ENCODE peak calls at places on chromosome 20, in four cellular contexts. H, O, M and L are unnamed samples.

GRCh38 chr20:4076671-4077070 is 61.3 kb upstream of the RNF24 start:
- DNase-seq in M (peak), H (peak), O (no peak), L (no peak)

GRCh38 chr20:43309266-43309665 is 119.6 kb upstream of the PTPRT start:
- DNase-seq in M (no peak), O (no peak), H (no peak), L (no peak)

GRCh38 chr20:49636447-49636846 is 68.5 kb upstream of the PTGIS start:
- DNase-seq in M (no peak), H (no peak), O (peak), L (no peak)

GRCh38 chr20:20233041-20233514 is 134.8 kb upstream of the INSM1 start:
- DNase-seq in H (peak), O (no peak), M (no peak), L (no peak)

GRCh38 chr20:44204156-44204831 is 6.3 kb downstream of the OSER1 start:
- DNase-seq in O (no peak), H (peak), M (peak), L (no peak)

GRCh38 chr20:36299459-36299858 is 6.7 kb upstream of the DLGAP4 start:
- DNase-seq in H (no peak), O (no peak), M (no peak), L (no peak)

GRCh38 chr20:64076061-64076997 is 3.0 kb downstream of the RGS19 start:
- DNase-seq in O (peak), H (no peak), M (no peak), L (no peak)

GRCh38 chr20:9143926-9144325 is 75.0 kb downstream of the PLCB4 start:
- DNase-seq in M (no peak), H (peak), O (no peak), L (no peak)

GRCh38 chr20:49699200-49699992 is 14.3 kb downstream of the B4GALT5 start:
- DNase-seq in M (peak), H (peak), O (no peak), L (no peak)

GRCh38 chr20:13131688-13132087 is 89.4 kb upstream of the ISM1 start:
- DNase-seq in H (no peak), M (no peak), O (no peak), L (no peak)

GRCh38 chr20:56628015-56628872 is 862 bp upstream of the TFAP2C start:
- DNase-seq in O (peak), H (peak), M (no peak), L (no peak)

GRCh38 chr20:47008842-47009518 is 114.3 kb downstream of the EYA2 start:
- DNase-seq in H (no peak), M (no peak), O (no peak), L (no peak)

GRCh38 chr20:17794400-17794799 is 94.6 kb downstream of the BANF2 start:
- DNase-seq in O (no peak), M (no peak), H (no peak), L (no peak)

GRCh38 chr20:49799698-49800097 is 12.9 kb upstream of the SLC9A8 start:
- DNase-seq in M (no peak), H (no peak), O (no peak), L (no peak)

GRCh38 chr20:24165336-24166126 is 177.0 kb upstream of the GGTLC1 start:
- DNase-seq in H (no peak), O (no peak), M (no peak), L (no peak)

GRCh38 chr20:54848984-54849538 is 373.7 kb downstream of the DOK5 start:
- DNase-seq in O (no peak), M (no peak), H (no peak), L (no peak)

GRCh38 chr20:39042279-39043150 is 80.4 kb downstream of the DHX35 start:
- DNase-seq in M (peak), O (no peak), H (peak), L (no peak)

GRCh38 chr20:973785-974194 is 28.3 kb downstream of the RSPO4 start:
- DNase-seq in O (no peak), M (peak), H (peak), L (no peak)
- TF ChIP-seq CTCF in O (peak), M (peak), H (peak), L (peak)

GRCh38 chr20:41123636-41124035 is 13.7 kb upstream of the PLCG1 start:
- DNase-seq in M (no peak), O (no peak), H (no peak), L (no peak)

GRCh38 chr20:41121399-41121798 is 15.9 kb upstream of the PLCG1 start:
- DNase-seq in M (no peak), H (no peak), O (no peak), L (no peak)

GRCh38 chr20:41118632-41119031 is 18.7 kb upstream of the PLCG1 start:
- DNase-seq in M (no peak), H (no peak), O (no peak), L (no peak)

GRCh38 chr20:41116282-41116960 is 20.9 kb upstream of the PLCG1 start:
- DNase-seq in H (no peak), O (no peak), M (no peak), L (no peak)

GRCh38 chr20:41119593-41120561 is 17.5 kb upstream of the PLCG1 start:
- DNase-seq in O (no peak), M (no peak), H (no peak), L (no peak)
- TF ChIP-seq CTCF in O (no peak), M (no peak), H (no peak), L (no peak)

DNA sequence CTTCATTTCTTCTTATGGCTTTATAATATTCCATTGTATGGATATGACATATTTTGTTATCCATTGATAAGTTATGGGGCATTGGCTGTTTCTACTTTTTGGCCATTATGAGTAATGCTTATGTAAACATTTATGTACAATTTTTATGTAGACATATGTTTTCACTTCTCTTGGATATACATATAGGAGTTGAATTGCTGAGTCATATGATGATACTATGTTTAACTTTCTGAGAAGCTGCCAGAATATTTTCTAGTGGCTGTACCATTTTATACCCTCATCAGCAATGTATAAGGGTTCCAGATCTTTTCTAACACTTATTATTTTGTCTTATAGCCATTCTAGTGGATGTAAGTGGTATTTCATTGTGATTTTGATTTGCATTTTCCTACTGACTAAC is 23.0 kb downstream of the OTOR start:
- DNase-seq in M (no peak), H (no peak), O (no peak), L (no peak)
- TF ChIP-seq CTCF in M (no peak), H (no peak), O (no peak), L (no peak)

GRCh38 chr20:34472246-34472925 is 43.8 kb upstream of the DYNLRB1 start:
- DNase-seq in H (peak), O (no peak), M (peak), L (no peak)

GRCh38 chr20:34475979-34476736 is 40.1 kb upstream of the DYNLRB1 start:
- DNase-seq in O (peak), M (no peak), H (peak), L (peak)

GRCh38 chr20:34468956-34469355 is 47.3 kb upstream of the DYNLRB1 start:
- DNase-seq in O (no peak), H (no peak), M (no peak), L (no peak)

GRCh38 chr20:34473262-34473883 is 42.8 kb upstream of the DYNLRB1 start:
- DNase-seq in M (peak), H (peak), O (no peak), L (no peak)
- TF ChIP-seq CTCF in M (peak), H (peak), O (no peak), L (no peak)

DNA sequence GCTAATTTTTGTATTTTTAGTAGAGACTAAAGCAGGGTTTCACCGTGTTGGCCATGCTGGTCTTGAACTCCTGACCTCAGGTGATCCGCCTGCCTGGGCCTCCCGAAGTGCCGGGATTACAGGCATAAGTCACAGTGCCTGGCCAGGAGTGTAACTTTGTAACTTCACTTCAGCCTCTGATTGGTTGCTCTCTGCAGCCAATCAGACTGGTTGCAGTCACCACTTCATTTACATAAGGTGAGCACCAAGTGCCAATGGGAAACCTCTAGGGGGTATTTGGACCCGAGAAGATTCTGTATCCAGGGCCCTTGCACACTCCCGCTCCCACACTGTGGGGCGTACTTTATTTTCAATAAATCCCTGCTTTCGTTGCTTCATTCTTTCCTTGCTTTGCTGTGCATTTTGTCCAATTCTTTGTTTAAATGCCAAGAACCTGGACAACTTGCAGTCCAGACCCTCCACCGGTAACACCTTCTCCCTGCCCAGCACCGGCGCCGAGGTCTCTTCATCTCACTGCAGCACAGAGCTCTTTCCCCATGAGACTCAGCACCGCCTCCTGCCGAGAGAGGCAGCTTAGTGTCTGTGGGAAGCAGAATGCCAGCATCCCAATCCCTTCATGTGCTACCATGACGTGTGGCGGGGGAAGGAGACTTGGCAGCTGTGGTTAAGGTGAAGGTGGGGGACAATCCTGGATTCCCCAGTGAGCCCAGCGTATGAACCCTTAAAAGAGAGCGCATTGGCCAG is 14.0 kb upstream of the MRGBP start:
- DNase-seq in M (no peak), H (no peak), O (no peak), L (no peak)
- TF ChIP-seq CTCF in M (peak), H (peak), O (no peak), L (no peak)

GRCh38 chr20:51613576-51613975 is 71.1 kb upstream of the NFATC2 start:
- DNase-seq in H (no peak), M (no peak), O (no peak), L (no peak)

GRCh38 chr20:51612896-51613295 is 70.4 kb upstream of the NFATC2 start:
- DNase-seq in O (no peak), M (no peak), H (no peak), L (no peak)

GRCh38 chr20:51610761-51611624 is 68.5 kb upstream of the NFATC2 start:
- DNase-seq in H (no peak), O (no peak), M (no peak), L (no peak)

GRCh38 chr20:51611625-51611890 is 69.0 kb upstream of the NFATC2 start:
- DNase-seq in H (no peak), O (no peak), M (no peak), L (no peak)

GRCh38 chr20:51616060-51616459 is 73.5 kb upstream of the NFATC2 start:
- DNase-seq in O (no peak), M (no peak), H (no peak), L (no peak)
- TF ChIP-seq CTCF in O (no peak), M (peak), H (no peak), L (no peak)

DNA sequence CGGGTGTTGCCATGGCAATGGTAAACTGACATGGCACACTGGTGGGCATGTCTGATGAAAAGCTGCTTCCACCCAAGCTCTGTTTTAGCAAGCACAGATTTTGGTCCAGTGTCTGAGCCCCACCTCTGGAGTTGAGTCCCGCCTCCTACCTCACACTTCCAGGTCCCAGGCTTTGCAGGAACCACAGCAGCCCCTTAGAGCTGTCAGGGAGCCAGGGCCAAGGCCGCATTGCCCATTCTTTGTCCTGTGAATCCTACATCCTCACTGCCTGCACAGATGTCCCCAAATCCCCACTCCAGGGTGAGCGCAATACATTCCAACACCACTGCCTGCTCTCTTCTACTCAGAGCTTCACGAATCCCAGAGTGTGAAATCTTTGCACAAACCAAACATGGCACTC is 292.2 kb downstream of the PREX1 start:
- DNase-seq in M (no peak), H (no peak), O (no peak), L (no peak)
- TF ChIP-seq CTCF in M (no peak), H (no peak), O (no peak), L (no peak)

GRCh38 chr20:21767200-21767738 is 61.8 kb downstream of the PAX1 start:
- DNase-seq in O (peak), H (no peak), M (no peak), L (no peak)

DNA sequence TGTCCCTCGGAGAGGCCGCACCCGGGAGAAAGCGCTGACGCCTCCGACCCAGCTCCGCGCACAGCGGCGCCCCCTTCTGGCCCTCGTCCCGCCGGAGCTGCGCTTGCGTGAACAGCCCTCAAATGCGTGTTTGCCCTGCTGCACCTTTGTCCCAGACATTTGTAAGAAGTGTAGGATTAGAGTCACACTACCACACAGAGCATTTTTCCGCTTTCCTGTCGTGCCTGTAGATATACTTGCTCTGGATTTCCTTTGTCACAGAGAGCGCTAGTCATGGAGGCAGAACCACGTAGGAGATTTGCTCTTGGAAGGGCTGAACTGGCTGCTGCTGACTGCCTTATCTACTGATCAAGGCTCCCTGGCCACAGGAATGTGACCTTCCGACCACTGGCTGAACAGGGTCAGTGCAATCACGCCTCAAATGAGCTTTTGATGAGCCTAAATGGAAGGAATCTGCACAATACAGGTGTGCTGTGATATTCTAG is 62.3 kb downstream of the PAX1 start:
- DNase-seq in H (no peak), M (no peak), O (peak), L (no peak)
- TF ChIP-seq CTCF in H (no peak), M (no peak), O (no peak), L (no peak)

GRCh38 chr20:59939879-59940128 is 301 bp downstream of the PPP1R3D start:
- DNase-seq in M (no peak), O (no peak), H (peak), L (peak)

GRCh38 chr20:59939052-59939878 is 840 bp downstream of the PPP1R3D start:
- DNase-seq in M (no peak), O (peak), H (no peak), L (no peak)

GRCh38 chr20:59938696-59939051 is 1.4 kb downstream of the PPP1R3D start:
- DNase-seq in H (no peak), M (no peak), O (no peak), L (no peak)

GRCh38 chr20:59940956-59941294 is 736 bp downstream of the FAM217B start:
- DNase-seq in M (no peak), O (no peak), H (no peak), L (no peak)

GRCh38 chr20:59940129-59940955 is at the start of the genes FAM217B and PPP1R3D:
- DNase-seq in M (peak), O (peak), H (peak), L (peak)
- TF ChIP-seq CTCF in M (no peak), O (no peak), H (peak), L (no peak)